ENCODE peak calls at places on chromosomes 16 and 17, in ten cellular contexts. M, L, P, G, K, E, T, I, V and F are unnamed samples.
A peak's percentile ranks its signal among the peaks of the same experiment; 100 is the strongest.

GRCh38 chr16:17105239-17105721 is 365.5 kb downstream of the XYLT1 start:
- DNase-seq in V (no peak), E (peak; percentile 26), M (no peak), G (peak; percentile 12), P (no peak), T (no peak), I (no peak), L (no peak), K (no peak), F (no peak)

GRCh38 chr16:62088731-62089410 is 52.6 kb upstream of the CDH8 start:
- DNase-seq in I (no peak), L (no peak), M (no peak), E (no peak), P (no peak), K (no peak), G (no peak), T (no peak), V (no peak), F (no peak)

GRCh38 chr17:54977744-54978143 is 9.2 kb downstream of the STXBP4 start:
- DNase-seq in T (no peak), M (no peak), V (no peak), G (no peak), I (no peak), K (no peak), E (no peak), P (no peak), L (no peak), F (no peak)

GRCh38 chr16:27341549-27341948 is 27.8 kb downstream of the IL4R start:
- DNase-seq in E (no peak), G (no peak), P (no peak), T (no peak), L (no peak), K (no peak), M (no peak), I (no peak), V (no peak), F (no peak)

GRCh38 chr16:78125112-78125844 is 25.8 kb downstream of the WWOX start:
- DNase-seq in V (no peak), M (no peak), L (no peak), E (no peak), K (no peak), I (no peak), P (no peak), G (no peak), T (no peak), F (no peak)

GRCh38 chr16:19231881-19232280 is 53.6 kb upstream of the CLEC19A start:
- DNase-seq in K (no peak), L (no peak), G (no peak), I (no peak), P (no peak), E (no peak), V (no peak), T (no peak), M (no peak), F (no peak)

GRCh38 chr17:61205931-61206330 is 193.7 kb upstream of the TBX2 start:
- DNase-seq in I (no peak), K (peak; percentile 38), G (no peak), L (no peak), T (no peak), M (no peak), E (no peak), P (no peak), V (no peak), F (no peak)

GRCh38 chr16:57908409-57908987 is 62.4 kb downstream of the CNGB1 start:
- DNase-seq in E (no peak), L (no peak), V (no peak), T (no peak), G (no peak), M (no peak), K (no peak), I (no peak), P (no peak), F (no peak)

GRCh38 chr16:58236231-58236690 is 38.4 kb upstream of the CSNK2A2 start:
- DNase-seq in K (peak; percentile 57), E (peak; percentile 41), G (peak; percentile 93), V (peak; percentile 52), I (peak; percentile 56), M (peak; percentile 71), L (peak; percentile 76), P (peak; percentile 90), T (peak; percentile 95), F (peak; percentile 75)

GRCh38 chr17:77872714-77873517 is 85.6 kb upstream of the TNRC6C start:
- DNase-seq in L (peak; percentile 82), P (no peak), I (no peak), E (no peak), T (no peak), M (no peak), V (no peak), G (no peak), K (no peak), F (no peak)

DNA sequence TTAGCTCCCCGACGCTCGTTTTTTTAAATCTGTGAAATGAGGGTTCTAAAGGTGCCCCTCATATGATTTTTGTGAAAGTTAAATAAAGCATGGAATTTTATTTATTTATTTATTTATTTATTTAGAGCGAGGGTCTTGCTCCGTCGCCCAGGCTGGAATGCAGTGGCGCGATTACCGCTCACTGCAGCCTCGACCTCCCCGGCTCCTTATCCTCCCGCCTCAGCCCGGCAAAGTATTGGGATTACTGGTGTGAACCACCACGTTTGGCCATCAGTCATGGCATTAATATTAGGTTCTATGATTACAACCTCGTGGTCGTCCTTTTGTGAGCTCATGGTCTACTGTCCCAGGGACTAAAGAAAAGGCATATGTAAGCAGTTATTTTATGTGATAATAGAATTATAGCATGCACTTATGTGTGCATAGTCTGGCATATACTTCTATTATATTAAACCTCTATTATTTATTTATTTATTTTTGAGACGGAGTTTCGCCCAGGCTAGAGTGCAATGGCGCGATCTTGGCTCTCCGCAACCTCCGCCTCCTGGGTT is 557 bp upstream of the LUC7L start:
- DNase-seq in K (no peak), T (no peak), V (no peak), E (no peak), M (no peak), G (no peak), P (no peak), I (peak; percentile 42), L (no peak), F (no peak)
- H3K27ac ChIP-seq in K (no peak overlapping the region), T (no peak overlapping the region), V (peak overlapping the region; percentile 98), E (peak overlapping the region; percentile 95), M (peak overlapping the region; percentile 97), G (no peak overlapping the region), P (peak overlapping the region; percentile 95), I (no peak overlapping the region), L (peak overlapping the region; percentile 96), F (no peak overlapping the region)

GRCh38 chr17:51135956-51136355 is 15.3 kb upstream of the SPAG9 start:
- DNase-seq in L (no peak), M (no peak), T (no peak), P (no peak), G (no peak), E (no peak), I (no peak), V (no peak), K (no peak), F (no peak)

GRCh38 chr17:51128089-51128488 is 7.4 kb upstream of the SPAG9 start:
- DNase-seq in V (no peak), T (peak; percentile 63), K (no peak), M (no peak), E (no peak), G (no peak), L (no peak), P (no peak), I (no peak), F (no peak)

GRCh38 chr17:51133365-51133764 is 12.7 kb upstream of the SPAG9 start:
- DNase-seq in V (no peak), L (no peak), T (no peak), E (no peak), I (no peak), P (no peak), G (no peak), M (no peak), K (no peak), F (no peak)
- H3K27ac ChIP-seq in V (peak overlapping the region; percentile 77), L (no peak overlapping the region), T (no peak overlapping the region), E (no peak overlapping the region), I (no peak overlapping the region), P (no peak overlapping the region), G (no peak overlapping the region), M (peak overlapping the region; percentile 15), K (peak overlapping the region; percentile 4), F (no peak overlapping the region)

GRCh38 chr16:30894540-30895368 is 877 bp upstream of the BCL7C start:
- DNase-seq in K (peak; percentile 12), I (no peak), G (no peak), L (no peak), V (no peak), E (peak; percentile 23), M (no peak), P (no peak), T (no peak), F (no peak)

GRCh38 chr16:30893744-30894539 is at the start of gene BCL7C:
- DNase-seq in M (peak; percentile 94), P (peak; percentile 91), G (peak; percentile 98), E (peak; percentile 61), K (peak; percentile 87), I (peak; percentile 94), T (peak; percentile 96), V (peak; percentile 96), L (peak; percentile 96), F (peak; percentile 93)

GRCh38 chr16:30895592-30896202 is 717 bp upstream of the CTF1 start:
- DNase-seq in T (no peak), K (peak; percentile 2), V (no peak), P (no peak), M (no peak), L (no peak), E (peak; percentile 25), I (peak; percentile 58), G (no peak), F (no peak)

GRCh38 chr16:30896890-30897730 is 696 bp downstream of the CTF1 start:
- DNase-seq in I (peak; percentile 89), G (peak; percentile 98), K (peak; percentile 81), L (peak; percentile 90), M (peak; percentile 92), V (peak; percentile 92), E (peak; percentile 65), P (peak; percentile 93), T (peak; percentile 97), F (peak; percentile 92)

DNA sequence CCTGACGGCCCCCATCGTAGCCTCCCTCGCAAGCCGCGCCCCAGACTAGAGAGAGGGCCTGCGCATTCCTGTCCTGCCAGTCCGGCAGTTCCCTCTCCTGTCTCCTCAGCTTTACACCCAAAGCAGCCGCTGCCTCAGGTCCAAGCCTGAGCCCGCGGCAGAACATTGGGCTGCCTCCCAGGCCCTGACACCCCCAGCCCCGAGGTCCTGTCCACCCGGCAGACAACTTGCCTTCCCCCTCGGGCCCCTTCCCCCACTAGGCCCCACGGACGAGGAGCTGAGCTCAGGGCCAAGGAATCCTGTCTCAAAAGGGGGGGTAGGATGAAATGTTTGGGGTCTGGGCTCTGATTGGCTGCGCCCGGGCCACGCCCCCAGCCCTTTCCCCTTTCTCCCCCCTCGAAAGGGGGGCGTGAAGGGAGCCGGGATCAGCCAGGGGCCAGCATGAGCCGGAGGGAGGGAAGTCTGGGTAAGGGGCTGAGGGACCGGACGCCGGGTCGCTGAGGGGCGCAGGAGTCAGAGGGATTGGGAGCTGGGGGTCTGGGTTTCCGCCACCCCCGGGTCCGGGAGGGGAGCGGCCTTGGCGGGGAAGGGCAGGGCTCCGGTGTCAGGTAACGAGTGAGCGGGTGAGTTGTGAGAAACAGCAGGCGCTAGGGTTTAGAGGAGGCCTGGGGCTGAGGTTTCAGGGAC is at the start of gene CTF1:
- DNase-seq in V (peak; percentile 79), T (peak; percentile 93), E (no peak), I (peak; percentile 91), K (peak; percentile 53), P (peak; percentile 82), G (peak; percentile 92), L (peak; percentile 85), M (peak; percentile 56), F (peak; percentile 79)
- H3K27ac ChIP-seq in V (peak within 1 kb of the TSS; percentile 98), T (peak within 1 kb of the TSS; percentile 94), E (peak within 1 kb of the TSS; percentile 60), I (peak within 1 kb of the TSS; percentile 97), K (peak within 1 kb of the TSS; percentile 86), P (peak within 1 kb of the TSS; percentile 93), G (peak within 1 kb of the TSS; percentile 83), L (peak within 1 kb of the TSS; percentile 96), M (peak within 1 kb of the TSS; percentile 98), F (peak within 1 kb of the TSS; percentile 91)

GRCh38 chr16:89346869-89347268 is 129.4 kb downstream of the ZNF778 start:
- DNase-seq in G (no peak), I (peak; percentile 36), E (no peak), L (no peak), M (no peak), K (no peak), P (no peak), T (no peak), V (no peak), F (no peak)
- H3K27ac ChIP-seq in G (no peak overlapping the region), I (no peak overlapping the region), E (no peak overlapping the region), L (no peak overlapping the region), M (no peak overlapping the region), K (no peak overlapping the region), P (no peak overlapping the region), T (no peak overlapping the region), V (no peak overlapping the region), F (no peak overlapping the region)